ENCODE peak calls at places on chromosome 12, in four cellular contexts. Z is IMR-90, L is tibial nerve, V is small intestine. D is an unnamed sample. For H3K4me1, the result is how much of the 10 kb centered on the place peaks cover.

GRCh38 chr12:62767946-62768345 is 167.0 kb downstream of the PPM1H start:
- DNase-seq in L (no peak), Z (no peak), V (no peak), D (no peak)

GRCh38 chr12:131116437-131117117 is 162.9 kb downstream of the ADGRD1 start:
- DNase-seq in Z (no peak), V (no peak), L (no peak), D (no peak)

GRCh38 chr12:116074686-116075085 is 202.8 kb downstream of the MED13L start:
- DNase-seq in V (no peak), Z (no peak), L (no peak), D (no peak)

GRCh38 chr12:53530920-53531319 is 23.6 kb upstream of the NPFF start:
- DNase-seq in L (no peak), Z (peak), V (no peak), D (no peak)

GRCh38 chr12:23980826-23981225 is 31.4 kb upstream of the SOX5 start:
- DNase-seq in Z (no peak), L (no peak), V (no peak), D (no peak)

GRCh38 chr12:76311796-76312195 is 36.4 kb downstream of the BBS10 start:
- DNase-seq in Z (peak), L (no peak), V (no peak), D (no peak)

GRCh38 chr12:49358548-49359141 is 8.6 kb upstream of the SPATS2 start:
- DNase-seq in V (peak), L (no peak), Z (peak), D (no peak)

GRCh38 chr12:5138845-5139244 is 95.2 kb downstream of the KCNA5 start:
- DNase-seq in Z (peak), V (no peak), L (no peak), D (no peak)

GRCh38 chr12:19657401-19657800 is 218.1 kb downstream of the AEBP2 start:
- DNase-seq in Z (peak), L (no peak), V (no peak), D (no peak)

GRCh38 chr12:129571901-129572494 is 331.8 kb downstream of the TMEM132D start:
- DNase-seq in L (no peak), Z (no peak), V (no peak), D (no peak)

GRCh38 chr12:75944097-75944904 is 87.3 kb downstream of the PHLDA1 start:
- DNase-seq in Z (peak), L (no peak), V (peak), D (no peak)

GRCh38 chr12:115973066-115973465 is 304.4 kb downstream of the MED13L start:
- DNase-seq in L (no peak), Z (peak), V (no peak), D (no peak)

GRCh38 chr12:106090586-106091411 is 48.0 kb downstream of the NUAK1 start:
- DNase-seq in Z (peak), L (no peak), V (no peak), D (no peak)

GRCh38 chr12:6272300-6273208 is 37.9 kb upstream of the PLEKHG6 start:
- DNase-seq in V (no peak), L (no peak), Z (no peak), D (no peak)

GRCh38 chr12:42166501-42166900 is 21.8 kb upstream of the GXYLT1 start:
- DNase-seq in L (no peak), V (no peak), Z (peak), D (no peak)

GRCh38 chr12:2860170-2860569 is 3.3 kb upstream of the TEX52 start:
- DNase-seq in Z (no peak), L (no peak), V (no peak), D (no peak)

GRCh38 chr12:89390802-89391673 is 38.7 kb upstream of the DUSP6 start:
- DNase-seq in Z (peak), L (no peak), V (peak), D (no peak)

GRCh38 chr12:39990122-39991101 is 115.5 kb downstream of the SLC2A13 start:
- DNase-seq in L (peak), V (peak), Z (peak), D (no peak)

GRCh38 chr12:52539024-52539820 is 13.7 kb downstream of the KRT71 start:
- DNase-seq in Z (peak), L (no peak), V (no peak), D (no peak)

GRCh38 chr12:95002754-95003153 is 743 bp downstream of the NDUFA12 start:
- DNase-seq in L (no peak), V (no peak), Z (no peak), D (no peak)

GRCh38 chr12:885701-886100 is 63.8 kb downstream of the RAD52 start:
- DNase-seq in Z (no peak), L (no peak), V (no peak), D (no peak)

GRCh38 chr12:85280984-85281946 is 1.2 kb downstream of the ALX1 start:
- DNase-seq in V (peak), L (no peak), Z (no peak), D (no peak)

GRCh38 chr12:131221061-131221945 is 267.6 kb downstream of the ADGRD1 start:
- DNase-seq in V (no peak), L (no peak), Z (no peak), D (no peak)

GRCh38 chr12:5329118-5329517 is 102.8 kb upstream of the NTF3 start:
- DNase-seq in Z (no peak), L (no peak), V (no peak), D (no peak)

GRCh38 chr12:110244829-110245228 is 36.2 kb upstream of the ATP2A2 start:
- DNase-seq in Z (no peak), L (no peak), V (no peak), D (no peak)

GRCh38 chr12:108768591-108769500 is 37.5 kb upstream of the CORO1C start:
- DNase-seq in Z (no peak), V (peak), L (no peak), D (no peak)

GRCh38 chr12:45989277-45989856 is 1.0 kb downstream of the SCAF11 start:
- DNase-seq in L (no peak), Z (peak), V (peak), D (no peak)

GRCh38 chr12:20740972-20741371 is 45.8 kb downstream of the SLCO1C1 start:
- DNase-seq in L (no peak), V (no peak), Z (no peak), D (no peak)

GRCh38 chr12:83866477-83866876 is 1046.1 kb downstream of the SLC6A15 start:
- DNase-seq in V (no peak), L (no peak), Z (no peak), D (no peak)

GRCh38 chr12:49892084-49892731 is 11.5 kb downstream of the FAIM2 start:
- DNase-seq in V (no peak), L (no peak), Z (no peak), D (no peak)

GRCh38 chr12:6735448-6736191 is 11.8 kb downstream of the COPS7A start:
- DNase-seq in L (peak), V (peak), Z (peak), D (no peak)

GRCh38 chr12:25962932-25963525 is 4.5 kb downstream of the RASSF8 start:
- DNase-seq in V (no peak), Z (no peak), L (no peak), D (no peak)

GRCh38 chr12:122032570-122032969 is 10.9 kb downstream of the BCL7A start:
- DNase-seq in L (no peak), Z (no peak), V (no peak), D (no peak)

GRCh38 chr12:122029620-122030426 is 8.1 kb downstream of the BCL7A start:
- DNase-seq in V (no peak), L (no peak), Z (no peak), D (no peak)

GRCh38 chr12:122030427-122030825 is 8.7 kb downstream of the BCL7A start:
- DNase-seq in L (no peak), V (no peak), Z (no peak), D (no peak)

GRCh38 chr12:122028601-122029560 is 7.2 kb downstream of the BCL7A start:
- DNase-seq in L (no peak), V (no peak), Z (no peak), D (no peak)

GRCh38 chr12:122031342-122032216 is 9.9 kb downstream of the BCL7A start:
- DNase-seq in Z (no peak), L (no peak), V (peak), D (no peak)
- H3K4me1 ChIP-seq in Z (under half), L (under half), V (under half), D (under half)

GRCh38 chr12:51424662-51425539 is at the start of gene SLC4A8:
- DNase-seq in L (peak), Z (peak), V (peak), D (peak)
- H3K4me3 ChIP-seq in L (peak), Z (peak), V (peak), D (peak)

DNA sequence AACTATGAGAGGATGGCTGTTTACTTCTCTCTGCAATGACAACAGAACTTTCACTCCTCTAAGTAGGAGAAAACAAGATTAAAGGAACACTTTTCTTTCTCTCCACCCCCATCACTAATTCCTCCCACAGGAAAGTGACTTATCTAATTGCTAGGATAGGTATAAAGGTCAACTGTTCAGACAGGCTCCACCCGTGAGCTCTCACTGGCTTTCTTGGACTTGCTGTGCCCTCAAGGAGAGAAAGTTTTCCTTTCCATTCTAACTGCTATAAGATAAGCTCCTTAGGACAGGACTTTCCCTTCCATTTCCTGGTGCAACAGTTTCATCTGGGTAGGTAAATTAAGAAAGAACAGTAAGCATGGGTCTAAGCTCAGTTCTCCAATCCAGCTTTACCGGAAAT is 4.8 kb downstream of the SLC41A2 start:
- DNase-seq in L (no peak), V (peak), Z (no peak), D (no peak)
- H3K27ac ChIP-seq in L (no peak), V (peak), Z (no peak), D (no peak)

GRCh38 chr12:98371419-98371818 is 144.0 kb upstream of the TMPO start:
- DNase-seq in Z (no peak), V (no peak), L (no peak), D (no peak)

GRCh38 chr12:98373019-98373554 is 142.3 kb upstream of the TMPO start:
- DNase-seq in L (no peak), Z (peak), V (peak), D (no peak)

GRCh38 chr12:98370976-98371375 is 144.4 kb upstream of the TMPO start:
- DNase-seq in L (no peak), V (no peak), Z (no peak), D (no peak)

GRCh38 chr12:98373982-98374381 is 141.4 kb upstream of the TMPO start:
- DNase-seq in L (no peak), V (peak), Z (no peak), D (no peak)

GRCh38 chr12:98372340-98373018 is 142.9 kb upstream of the TMPO start:
- DNase-seq in V (no peak), Z (no peak), L (no peak), D (no peak)
- H3K4me1 ChIP-seq in V (under half), Z (under half), L (under half), D (under half)

D was measured in effector memory CD4-positive, alpha-beta T cell.